ENCODE peak calls at places on chromosome 17, in ten cellular contexts. Y is heart right ventricle, K is SK-N-SH, I is neural progenitor cell, B is cardiac muscle cell, Q is tibial nerve, L is kidney, G is fibroblast of villous mesenchyme, U is A549, E is GM06990. N is an unnamed sample.

GRCh38 chr17:56305017-56305416 is 151.7 kb downstream of the ANKFN1 start:
- DNase-seq in Y (no peak), K (no peak), I (no peak), B (no peak), Q (no peak), L (no peak), G (no peak), U (no peak), E (no peak), N (no peak)

GRCh38 chr17:59451706-59452105 is 113.7 kb upstream of the DHX40 start:
- DNase-seq in Y (no peak), K (no peak), I (no peak), B (peak), Q (no peak), L (no peak), G (peak), U (no peak), E (no peak), N (no peak)

GRCh38 chr17:64706224-64707076 is 44.3 kb upstream of the SMURF2 start:
- DNase-seq in Y (no peak), K (no peak), I (no peak), B (no peak), Q (no peak), L (no peak), G (peak), U (peak), E (no peak), N (no peak)

GRCh38 chr17:79905832-79906231 is 66.6 kb upstream of the CBX4 start:
- DNase-seq in Y (no peak), K (peak), I (no peak), B (no peak), Q (no peak), L (no peak), G (no peak), U (peak), E (no peak), N (no peak)

GRCh38 chr17:29177871-29178749 is 2.1 kb downstream of the MYO18A start:
- DNase-seq in Y (no peak), K (no peak), I (no peak), B (no peak), Q (no peak), L (peak), G (no peak), U (peak), E (no peak), N (no peak)

GRCh38 chr17:42675984-42676423 is 790 bp downstream of the PLEKHH3 start:
- DNase-seq in Y (peak), K (peak), I (no peak), B (peak), Q (no peak), L (peak), G (peak), U (peak), E (no peak), N (no peak)

GRCh38 chr17:50108556-50108955 is 13.4 kb downstream of the PDK2 start:
- DNase-seq in Y (no peak), K (no peak), I (no peak), B (no peak), Q (no peak), L (no peak), G (no peak), U (no peak), E (no peak), N (no peak)

GRCh38 chr17:45809484-45809883 is 25.4 kb downstream of the CRHR1 start:
- DNase-seq in Y (no peak), K (peak), I (no peak), B (no peak), Q (no peak), L (no peak), G (no peak), U (no peak), E (no peak), N (no peak)

GRCh38 chr17:7888184-7888920 is at the start of gene CHD3:
- DNase-seq in Y (no peak), K (no peak), I (peak), B (peak), Q (no peak), L (no peak), G (peak), U (no peak), E (no peak), N (no peak)

GRCh38 chr17:9174779-9175574 is 153.7 kb downstream of the NTN1 start:
- DNase-seq in Y (peak), K (no peak), I (no peak), B (no peak), Q (no peak), L (peak), G (no peak), U (no peak), E (no peak), N (no peak)

GRCh38 chr17:41013606-41014005 is 4.7 kb upstream of the KRTAP3-1 start:
- DNase-seq in Y (no peak), K (no peak), I (no peak), B (no peak), Q (no peak), L (no peak), G (peak), U (no peak), E (no peak), N (no peak)

GRCh38 chr17:56929362-56929969 is 15.6 kb upstream of the TRIM25 start:
- DNase-seq in Y (no peak), K (no peak), I (peak), B (no peak), Q (no peak), L (no peak), G (no peak), U (no peak), E (no peak), N (no peak)

GRCh38 chr17:47246120-47246519 is 7.5 kb upstream of the ITGB3 start:
- DNase-seq in Y (no peak), K (no peak), I (no peak), B (no peak), Q (no peak), L (no peak), G (peak), U (no peak), E (no peak), N (no peak)

GRCh38 chr17:49557204-49558024 is 18.3 kb upstream of the NXPH3 start:
- DNase-seq in Y (no peak), K (peak), I (peak), B (peak), Q (no peak), L (no peak), G (peak), U (peak), E (no peak), N (no peak)

GRCh38 chr17:67281053-67281452 is 36.1 kb upstream of the HELZ start:
- DNase-seq in Y (no peak), K (no peak), I (no peak), B (no peak), Q (no peak), L (peak), G (no peak), U (no peak), E (no peak), N (no peak)

GRCh38 chr17:57995076-57995956 is 7.3 kb upstream of the VEZF1 start:
- DNase-seq in Y (peak), K (peak), I (peak), B (peak), Q (peak), L (no peak), G (peak), U (peak), E (peak), N (no peak)

GRCh38 chr17:37389160-37389559 is 13.4 kb downstream of the C17orf78 start:
- DNase-seq in Y (no peak), K (no peak), I (no peak), B (no peak), Q (no peak), L (no peak), G (no peak), U (no peak), E (no peak), N (no peak)

GRCh38 chr17:82449883-82450356 is 632 bp downstream of the CYBC1 start:
- DNase-seq in Y (peak), K (no peak), I (no peak), B (no peak), Q (no peak), L (no peak), G (no peak), U (no peak), E (no peak), N (no peak)

GRCh38 chr17:17439971-17440843 is 36.6 kb upstream of the MED9 start:
- DNase-seq in Y (peak), K (peak), I (peak), B (peak), Q (peak), L (peak), G (peak), U (peak), E (peak), N (peak)

GRCh38 chr17:57910462-57910861 is 44.8 kb downstream of the CUEDC1 start:
- DNase-seq in Y (no peak), K (no peak), I (no peak), B (no peak), Q (no peak), L (no peak), G (no peak), U (no peak), E (no peak), N (no peak)

GRCh38 chr17:77476920-77477805 is 336.4 kb downstream of the SEC14L1 start:
- DNase-seq in Y (peak), K (peak), I (no peak), B (peak), Q (peak), L (peak), G (peak), U (no peak), E (no peak), N (no peak)

GRCh38 chr17:56593073-56593740 is at the start of gene NOG:
- DNase-seq in Y (peak), K (peak), I (peak), B (peak), Q (peak), L (peak), G (peak), U (peak), E (no peak), N (no peak)

GRCh38 chr17:71335212-71335611 is 785.6 kb upstream of the SOX9 start:
- DNase-seq in Y (no peak), K (no peak), I (no peak), B (no peak), Q (no peak), L (no peak), G (no peak), U (no peak), E (no peak), N (no peak)

GRCh38 chr17:17401271-17401781 is 75.5 kb upstream of the MED9 start:
- DNase-seq in Y (no peak), K (no peak), I (peak), B (peak), Q (no peak), L (no peak), G (no peak), U (peak), E (no peak), N (no peak)

GRCh38 chr17:50271173-50271750 is 3.0 kb upstream of the TMEM92 start:
- DNase-seq in Y (no peak), K (no peak), I (no peak), B (no peak), Q (no peak), L (no peak), G (peak), U (no peak), E (no peak), N (no peak)

GRCh38 chr17:83083368-83084201 is 4.2 kb downstream of the METRNL start:
- DNase-seq in Y (no peak), K (peak), I (no peak), B (peak), Q (no peak), L (no peak), G (peak), U (peak), E (no peak), N (no peak)

DNA sequence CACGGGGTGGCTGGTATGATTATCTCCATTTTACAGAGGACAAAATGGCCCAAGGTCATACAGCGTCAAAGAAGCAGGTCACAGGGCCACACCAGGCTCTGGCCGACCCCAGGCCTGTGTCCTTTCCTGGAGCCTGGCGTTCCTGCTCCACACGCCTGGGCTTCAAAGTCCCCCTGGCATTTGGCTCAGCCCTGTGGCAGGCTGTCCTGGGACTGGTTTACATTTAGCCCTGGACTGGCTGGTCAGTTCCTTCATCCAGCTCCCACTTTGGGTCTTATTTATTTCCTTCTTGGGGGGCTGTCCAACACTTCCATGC is 15.3 kb downstream of the TBX2 start:
- DNase-seq in Y (no peak), K (peak), I (no peak), B (no peak), Q (no peak), L (no peak), G (no peak), U (no peak), E (no peak), N (no peak)
- H3K4me3 ChIP-seq in Y (no peak), K (no peak), I (no peak), B (no peak), Q (no peak), L (no peak), G (no peak), U (no peak), E (no peak), N (no peak)

GRCh38 chr17:21288581-21289017 is 4.1 kb downstream of the MAP2K3 start:
- DNase-seq in Y (no peak), K (no peak), I (no peak), B (no peak), Q (no peak), L (no peak), G (no peak), U (no peak), E (no peak), N (no peak)
- TF ChIP-seq CTCF in Y (peak), K (no peak), I (no peak), B (no peak), Q (no peak), L (no peak), G (peak), U (no peak), E (peak), N (peak)

GRCh38 chr17:4672055-4672630 is 30.7 kb upstream of the ALOX15 start:
- DNase-seq in Y (no peak), K (no peak), I (no peak), B (no peak), Q (no peak), L (no peak), G (no peak), U (no peak), E (no peak), N (no peak)
- H3K4me3 ChIP-seq in Y (no peak), K (no peak), I (no peak), B (no peak), Q (no peak), L (no peak), G (no peak), U (no peak), E (no peak), N (no peak)

DNA sequence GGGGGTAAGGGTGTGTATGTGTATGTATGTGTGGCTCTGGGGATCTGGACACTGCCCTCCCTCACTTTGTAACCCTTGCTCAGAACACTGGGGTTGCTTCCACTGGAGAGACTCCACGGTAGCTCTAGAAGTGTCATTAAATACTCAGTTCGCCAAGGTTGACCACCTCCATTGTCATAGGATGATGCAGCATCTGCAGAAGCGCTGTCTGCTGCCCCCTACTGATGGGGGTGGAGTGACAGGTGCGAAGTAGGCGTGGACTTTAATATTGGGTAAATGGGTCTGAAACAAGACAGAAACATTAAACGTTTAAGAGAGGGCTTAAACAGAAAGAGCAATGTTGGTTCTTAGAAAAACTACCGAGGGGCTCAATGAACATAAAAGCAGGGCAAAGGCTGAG is 35.5 kb upstream of the STAC2 start:
- DNase-seq in Y (no peak), K (no peak), I (peak), B (no peak), Q (no peak), L (no peak), G (no peak), U (no peak), E (no peak), N (no peak)
- TF ChIP-seq CTCF in Y (peak), K (peak), I (peak), B (peak), Q (no peak), L (peak), G (peak), U (peak), E (peak), N (peak)

GRCh38 chr17:35239823-35240222 is 3.0 kb upstream of the SLFN5 start:
- DNase-seq in Y (no peak), K (no peak), I (no peak), B (peak), Q (no peak), L (no peak), G (peak), U (no peak), E (no peak), N (no peak)

GRCh38 chr17:35240861-35241260 is 2.0 kb upstream of the SLFN5 start:
- DNase-seq in Y (no peak), K (no peak), I (no peak), B (no peak), Q (no peak), L (no peak), G (no peak), U (no peak), E (no peak), N (no peak)

GRCh38 chr17:35242805-35243458 is at the start of gene SLFN5:
- DNase-seq in Y (peak), K (peak), I (peak), B (peak), Q (peak), L (peak), G (peak), U (peak), E (peak), N (peak)

GRCh38 chr17:35242158-35242804 is 591 bp upstream of the SLFN5 start:
- DNase-seq in Y (peak), K (peak), I (peak), B (peak), Q (peak), L (peak), G (no peak), U (peak), E (peak), N (peak)

DNA sequence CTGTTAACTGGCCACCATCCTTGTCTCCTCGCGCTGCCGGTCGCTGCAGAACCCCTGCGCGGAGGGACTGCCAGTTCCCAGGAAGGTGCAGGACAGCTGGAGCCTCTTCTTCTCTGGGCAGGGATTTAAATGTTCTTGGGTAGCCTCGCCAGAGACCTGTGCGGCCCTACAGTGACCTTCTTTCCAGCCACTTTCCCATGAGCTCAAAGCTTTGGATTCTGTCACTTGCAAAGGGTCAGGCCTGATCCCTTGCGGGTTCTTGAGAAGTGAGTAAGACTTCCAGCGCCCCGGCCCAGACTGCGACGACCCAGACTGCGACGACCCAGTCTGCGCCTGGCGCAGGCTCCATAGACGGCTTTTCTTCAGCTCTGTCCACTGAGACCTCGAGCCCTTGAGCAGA is 1.4 kb upstream of the SLFN5 start:
- DNase-seq in Y (no peak), K (no peak), I (no peak), B (no peak), Q (no peak), L (no peak), G (no peak), U (no peak), E (peak), N (no peak)
- H3K4me3 ChIP-seq in Y (peak), K (no peak), I (peak), B (peak), Q (peak), L (peak), G (peak), U (no peak), E (peak), N (peak)

DNA sequence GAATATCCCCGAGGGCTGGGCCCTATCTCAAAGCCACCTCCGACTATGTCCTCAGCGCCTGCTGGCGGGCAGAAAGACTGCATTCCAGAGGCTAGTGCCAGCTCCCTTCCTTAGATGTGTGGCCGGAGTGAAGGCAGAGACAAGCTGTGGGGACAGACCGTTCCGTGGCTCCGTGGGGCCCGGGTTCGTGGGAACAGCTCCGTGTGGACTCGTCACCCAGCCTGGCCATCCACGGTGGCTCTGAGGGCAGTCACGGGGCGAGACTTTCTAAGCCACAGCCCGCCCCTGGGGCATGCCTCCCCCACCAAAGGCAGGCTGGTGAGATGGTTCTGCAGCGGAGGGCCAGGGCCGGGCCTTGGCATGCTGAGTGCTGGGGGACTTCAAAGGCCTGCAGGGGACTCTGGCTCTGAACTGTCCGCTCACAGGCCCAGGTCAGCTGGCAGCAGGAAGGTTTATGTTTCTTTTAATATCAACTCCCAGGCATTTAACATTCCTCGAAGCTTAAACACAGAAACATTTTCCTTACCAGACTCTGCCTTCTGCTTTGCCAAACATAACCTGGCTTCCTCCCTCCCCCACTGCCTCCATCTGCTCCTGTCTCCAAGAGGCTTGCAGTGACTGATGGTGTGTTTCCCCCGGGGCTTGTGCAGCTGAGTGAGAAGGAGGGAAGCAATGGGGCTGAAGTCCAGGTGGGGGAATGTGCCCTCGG is 50.4 kb downstream of the TIMM22 start:
- DNase-seq in Y (peak), K (no peak), I (no peak), B (peak), Q (no peak), L (peak), G (peak), U (no peak), E (no peak), N (no peak)
- TF ChIP-seq CTCF in Y (peak), K (no peak), I (no peak), B (no peak), Q (no peak), L (no peak), G (no peak), U (no peak), E (no peak), N (no peak)

GRCh38 chr17:21511368-21512195 is 135.4 kb downstream of the KCNJ12 start:
- DNase-seq in Y (peak), K (peak), I (peak), B (peak), Q (peak), L (peak), G (peak), U (peak), E (peak), N (no peak)
- H3K4me3 ChIP-seq in Y (peak), K (peak), I (peak), B (peak), Q (peak), L (peak), G (peak), U (peak), E (peak), N (no peak)

GRCh38 chr17:5438716-5439445 is at the start of gene C1QBP:
- DNase-seq in Y (peak), K (peak), I (peak), B (peak), Q (peak), L (peak), G (peak), U (peak), E (peak), N (peak)
- TF ChIP-seq CTCF in Y (peak), K (peak), I (peak), B (peak), Q (peak), L (peak), G (peak), U (peak), E (peak), N (peak)

GRCh38 chr17:33272438-33272837 is 20.7 kb downstream of the ASIC2 start:
- DNase-seq in Y (no peak), K (no peak), I (no peak), B (no peak), Q (no peak), L (no peak), G (no peak), U (no peak), E (no peak), N (no peak)

GRCh38 chr17:33266611-33267010 is 26.5 kb downstream of the ASIC2 start:
- DNase-seq in Y (no peak), K (no peak), I (no peak), B (no peak), Q (no peak), L (no peak), G (no peak), U (no peak), E (no peak), N (no peak)

GRCh38 chr17:33267279-33267790 is 25.8 kb downstream of the ASIC2 start:
- DNase-seq in Y (no peak), K (no peak), I (no peak), B (peak), Q (no peak), L (no peak), G (peak), U (peak), E (no peak), N (no peak)

GRCh38 chr17:33267881-33268548 is 25.1 kb downstream of the ASIC2 start:
- DNase-seq in Y (no peak), K (no peak), I (no peak), B (no peak), Q (no peak), L (no peak), G (no peak), U (no peak), E (no peak), N (no peak)

GRCh38 chr17:33269337-33270060 is 23.6 kb downstream of the ASIC2 start:
- DNase-seq in Y (no peak), K (no peak), I (no peak), B (no peak), Q (no peak), L (no peak), G (no peak), U (no peak), E (no peak), N (no peak)
- H3K4me3 ChIP-seq in Y (no peak), K (no peak), I (no peak), B (no peak), Q (no peak), L (no peak), G (no peak), U (no peak), E (no peak), N (no peak)

N was measured in GM12864.